ENCODE peak calls at places on chromosome 5, in nine cellular contexts. C is nephron progenitor cell; R is amniotic stem cell; D is stimulated activated CD8-positive, alpha-beta memory T cell treated with anti-CD3 and anti-CD28 coated beads, Interleukin-4, amount 100 ng/mL, for 1 hour; Z is hepatic stellate cell; T is DND-41; E is fibroblast of the aortic adventitia; I is stimulated activated CD4-positive, alpha-beta T cell treated with anti-CD3 and anti-CD28 coated beads, Interleukin-15, amount 100 ng/mL, for 24 hours; Y is cardiac fibroblast. M is an unnamed sample.

GRCh38 chr5:133066045-133066444 is 14.2 kb downstream of the HSPA4 start:
- DNase-seq in C (no peak), R (no peak), D (no peak), Z (no peak), T (no peak), E (no peak), I (no peak), Y (no peak), M (no peak)

GRCh38 chr5:94174748-94175411 is 433.5 kb upstream of the POU5F2 start:
- DNase-seq in C (no peak), R (peak), D (no peak), Z (no peak), T (no peak), E (peak), I (no peak), Y (no peak), M (no peak)

GRCh38 chr5:142515036-142515435 is 170.9 kb downstream of the FGF1 start:
- DNase-seq in C (no peak), R (no peak), D (no peak), Z (no peak), T (no peak), E (no peak), I (no peak), Y (no peak), M (no peak)

GRCh38 chr5:110077147-110077546 is 387.4 kb downstream of the MAN2A1 start:
- DNase-seq in C (no peak), R (no peak), D (no peak), Z (no peak), T (no peak), E (no peak), I (no peak), Y (no peak), M (no peak)

GRCh38 chr5:170268884-170269283 is 28.7 kb downstream of the LCP2 start:
- DNase-seq in C (no peak), R (no peak), D (no peak), Z (no peak), T (no peak), E (no peak), I (no peak), Y (no peak), M (no peak)

GRCh38 chr5:143108498-143109128 is 294.9 kb downstream of the NR3C1 start:
- DNase-seq in C (no peak), R (no peak), D (no peak), Z (no peak), T (no peak), E (no peak), I (no peak), Y (no peak), M (peak)

GRCh38 chr5:73692166-73692640 is 66.2 kb downstream of the ARHGEF28 start:
- DNase-seq in C (no peak), R (no peak), D (no peak), Z (peak), T (no peak), E (peak), I (no peak), Y (peak), M (no peak)

GRCh38 chr5:59107692-59108091 is 524.8 kb downstream of the RAB3C start:
- DNase-seq in C (no peak), R (no peak), D (no peak), Z (no peak), T (no peak), E (peak), I (no peak), Y (peak), M (no peak)

GRCh38 chr5:1235838-1236237 is 10.7 kb downstream of the SLC6A18 start:
- DNase-seq in C (no peak), R (no peak), D (no peak), Z (no peak), T (no peak), E (no peak), I (no peak), Y (no peak), M (no peak)

GRCh38 chr5:61614606-61615005 is 282.5 kb downstream of the ZSWIM6 start:
- DNase-seq in C (no peak), R (no peak), D (no peak), Z (no peak), T (no peak), E (no peak), I (no peak), Y (no peak), M (no peak)

M was measured in BE2C.